ENCODE peak calls at places on chromosomes 5 and 9, in nine cellular contexts. Z is stimulated activated CD4-positive, alpha-beta T cell treated with anti-CD3 and anti-CD28 coated beads, Interleukin-4, amount 100 ng/mL, for 24 hours; R is posterior cingulate gyrus; A is activated CD8-positive, alpha-beta T cell treated with anti-CD3 and anti-CD28 coated beads for 36 hours; I is NCI-H774; W is GDM1; E is activated CD8-positive, alpha-beta memory T cell treated with anti-CD3 and anti-CD28 coated beads for 1 hour; L is cardiac fibroblast; U is aorta. C is an unnamed sample.

GRCh38 chr9:114112778-114113585 is 13.9 kb upstream of the KIF12 start:
- DNase-seq in Z (no peak), R (peak; percentile 88), A (no peak), I (no peak), W (no peak), E (no peak), L (peak; percentile 63), U (peak; percentile 90), C (no peak)

GRCh38 chr5:106587-106986 is 14.6 kb downstream of the PLEKHG4B start:
- DNase-seq in Z (no peak), R (peak; percentile 66), A (no peak), I (no peak), W (no peak), E (no peak), L (no peak), U (no peak), C (peak; percentile 31)

GRCh38 chr9:117412006-117412715 is 2.7 kb downstream of the ASTN2 start:
- DNase-seq in Z (no peak), R (no peak), A (no peak), I (peak; percentile 49), W (no peak), E (no peak), L (no peak), U (no peak), C (peak; percentile 32)

GRCh38 chr5:82745016-82745415 is 332.2 kb downstream of the TMEM167A start:
- DNase-seq in Z (no peak), R (no peak), A (no peak), I (no peak), W (no peak), E (no peak), L (no peak), U (no peak), C (no peak)

GRCh38 chr5:68565427-68565826 is 349.9 kb downstream of the PIK3R1 start:
- DNase-seq in Z (no peak), R (peak; percentile 63), A (no peak), I (no peak), W (no peak), E (no peak), L (peak; percentile 13), U (no peak), C (no peak)

GRCh38 chr5:90956511-90956910 is 397.9 kb downstream of the ADGRV1 start:
- DNase-seq in Z (no peak), R (no peak), A (no peak), I (no peak), W (no peak), E (no peak), L (peak; percentile 70), U (no peak), C (no peak)

GRCh38 chr9:137621131-137621757 is 2.4 kb downstream of the EHMT1 start:
- DNase-seq in Z (peak; percentile 32), R (peak; percentile 47), A (peak; percentile 40), I (no peak), W (no peak), E (no peak), L (peak; percentile 40), U (no peak), C (no peak)

GRCh38 chr9:86902606-86903460 is 44.5 kb downstream of the GAS1 start:
- DNase-seq in Z (no peak), R (no peak), A (no peak), I (no peak), W (no peak), E (no peak), L (no peak), U (no peak), C (peak; percentile 67)

GRCh38 chr5:109409061-109409843 is 522 bp downstream of the PJA2 start:
- DNase-seq in Z (peak; percentile 82), R (peak; percentile 94), A (peak; percentile 93), I (peak; percentile 55), W (peak; percentile 77), E (peak; percentile 69), L (peak; percentile 89), U (peak; percentile 83), C (peak; percentile 55)

GRCh38 chr5:13941468-13941867 is 3.0 kb downstream of the DNAH5 start:
- DNase-seq in Z (no peak), R (no peak), A (no peak), I (no peak), W (no peak), E (no peak), L (no peak), U (no peak), C (no peak)

GRCh38 chr5:36035696-36036095 is 31.0 kb downstream of the UGT3A2 start:
- DNase-seq in Z (no peak), R (no peak), A (no peak), I (no peak), W (no peak), E (no peak), L (no peak), U (no peak), C (no peak)

GRCh38 chr9:114908796-114909448 is 21.5 kb downstream of the TNFSF8 start:
- DNase-seq in Z (peak; percentile 31), R (no peak), A (peak; percentile 74), I (no peak), W (no peak), E (no peak), L (peak; percentile 44), U (no peak), C (no peak)

GRCh38 chr9:130500340-130500771 is 55.6 kb downstream of the ASS1 start:
- DNase-seq in Z (no peak), R (no peak), A (no peak), I (peak; percentile 81), W (no peak), E (no peak), L (no peak), U (no peak), C (no peak)

GRCh38 chr5:112219000-112219399 is 200.1 kb downstream of the EPB41L4A start:
- DNase-seq in Z (no peak), R (no peak), A (no peak), I (no peak), W (no peak), E (no peak), L (no peak), U (no peak), C (no peak)

GRCh38 chr9:7542648-7543165 is 256.9 kb downstream of the DMAC1 start:
- DNase-seq in Z (no peak), R (peak; percentile 32), A (no peak), I (peak; percentile 33), W (no peak), E (no peak), L (no peak), U (no peak), C (peak; percentile 56)

GRCh38 chr5:2737273-2738155 is 14.0 kb downstream of the IRX2 start:
- DNase-seq in Z (no peak), R (no peak), A (no peak), I (no peak), W (no peak), E (no peak), L (no peak), U (no peak), C (peak; percentile 18)

GRCh38 chr5:110441035-110441434 is 285.4 kb downstream of the TMEM232 start:
- DNase-seq in Z (no peak), R (no peak), A (peak; percentile 18), I (no peak), W (no peak), E (no peak), L (peak; percentile 63), U (no peak), C (peak; percentile 36)

GRCh38 chr9:133463864-133464615 is 4.3 kb downstream of the CACFD1 start:
- DNase-seq in Z (no peak), R (no peak), A (no peak), I (no peak), W (no peak), E (no peak), L (no peak), U (no peak), C (no peak)

GRCh38 chr5:157820593-157821252 is 38.2 kb downstream of the CLINT1 start:
- DNase-seq in Z (peak; percentile 12), R (no peak), A (peak; percentile 45), I (no peak), W (no peak), E (no peak), L (peak; percentile 79), U (no peak), C (no peak)

GRCh38 chr9:89083626-89084025 is 92.4 kb downstream of the S1PR3 start:
- DNase-seq in Z (no peak), R (no peak), A (no peak), I (no peak), W (no peak), E (no peak), L (no peak), U (no peak), C (no peak)

GRCh38 chr5:33170414-33170813 is 270.4 kb upstream of the TARS1 start:
- DNase-seq in Z (no peak), R (no peak), A (no peak), I (no peak), W (no peak), E (no peak), L (peak; percentile 24), U (no peak), C (no peak)

GRCh38 chr5:16392718-16393117 is 72.9 kb downstream of the ZNF622 start:
- DNase-seq in Z (no peak), R (no peak), A (no peak), I (no peak), W (no peak), E (no peak), L (peak; percentile 21), U (no peak), C (no peak)

GRCh38 chr5:117487556-117487955 is 912.9 kb upstream of the SEMA6A start:
- DNase-seq in Z (no peak), R (no peak), A (no peak), I (no peak), W (no peak), E (no peak), L (no peak), U (no peak), C (no peak)

GRCh38 chr9:106857811-106858470 is 5.0 kb upstream of the ZNF462 start:
- DNase-seq in Z (no peak), R (no peak), A (no peak), I (no peak), W (no peak), E (no peak), L (peak; percentile 46), U (no peak), C (no peak)

GRCh38 chr5:59207416-59207815 is 624.5 kb downstream of the RAB3C start:
- DNase-seq in Z (no peak), R (no peak), A (no peak), I (no peak), W (no peak), E (no peak), L (no peak), U (no peak), C (no peak)

GRCh38 chr9:32463500-32463899 is 62.5 kb downstream of the RIGI start:
- DNase-seq in Z (no peak), R (no peak), A (no peak), I (no peak), W (no peak), E (no peak), L (no peak), U (no peak), C (no peak)